ENCODE peak calls at places on chromosomes 3 and 15, in nine cellular contexts. S is fibroblast of the aortic adventitia; P is AG04450; B is psoas muscle; D is CD8-positive, alpha-beta T cell; Y is right cardiac atrium; M is cardiac fibroblast; K is fibroblast of pulmonary artery; V is endodermal cell. T is an unnamed sample.

GRCh38 chr15:69926721-69927120 is 171.0 kb downstream of the TLE3 start:
- DNase-seq in S (no peak), P (no peak), B (no peak), D (no peak), Y (no peak), M (no peak), K (no peak), V (no peak), T (no peak)

GRCh38 chr3:171157286-171157685 is 130.8 kb upstream of the SLC2A2 start:
- DNase-seq in S (no peak), P (no peak), B (peak), D (no peak), Y (peak), M (no peak), K (peak), V (peak), T (no peak)

GRCh38 chr3:114973576-114973975 is 173.5 kb downstream of the ZBTB20 start:
- DNase-seq in S (no peak), P (no peak), B (no peak), D (no peak), Y (no peak), M (no peak), K (no peak), V (no peak), T (no peak)

GRCh38 chr3:4394048-4394447 is 73.0 kb downstream of the SUMF1 start:
- DNase-seq in S (no peak), P (no peak), B (no peak), D (peak), Y (no peak), M (peak), K (peak), V (no peak), T (peak)

GRCh38 chr15:37019479-37020433 is 80.6 kb downstream of the MEIS2 start:
- DNase-seq in S (peak), P (no peak), B (no peak), D (no peak), Y (no peak), M (peak), K (peak), V (no peak), T (peak)

GRCh38 chr3:164539215-164539614 is 539.1 kb downstream of the SI start:
- DNase-seq in S (no peak), P (no peak), B (no peak), D (no peak), Y (no peak), M (no peak), K (no peak), V (no peak), T (no peak)

GRCh38 chr3:130429069-130430023 is 83.9 kb downstream of the COL6A5 start:
- DNase-seq in S (no peak), P (no peak), B (no peak), D (no peak), Y (no peak), M (no peak), K (no peak), V (peak), T (no peak)

GRCh38 chr3:156291269-156292123 is 171.1 kb downstream of the KCNAB1 start:
- DNase-seq in S (peak), P (no peak), B (peak), D (no peak), Y (peak), M (peak), K (no peak), V (peak), T (peak)

GRCh38 chr15:92112180-92112579 is 258.7 kb downstream of the SLCO3A1 start:
- DNase-seq in S (peak), P (peak), B (no peak), D (no peak), Y (no peak), M (no peak), K (peak), V (no peak), T (peak)

GRCh38 chr3:155748611-155749365 is 3.9 kb upstream of the PLCH1 start:
- DNase-seq in S (no peak), P (no peak), B (no peak), D (no peak), Y (no peak), M (peak), K (no peak), V (no peak), T (no peak)

GRCh38 chr3:135629696-135630408 is 335.7 kb upstream of the PPP2R3A start:
- DNase-seq in S (no peak), P (no peak), B (no peak), D (no peak), Y (no peak), M (no peak), K (no peak), V (no peak), T (no peak)

GRCh38 chr15:39127925-39128617 is 452.8 kb upstream of the THBS1 start:
- DNase-seq in S (peak), P (peak), B (no peak), D (no peak), Y (no peak), M (peak), K (peak), V (peak), T (peak)

GRCh38 chr3:40851836-40852235 is 327.1 kb downstream of the ZNF621 start:
- DNase-seq in S (no peak), P (no peak), B (no peak), D (no peak), Y (no peak), M (no peak), K (no peak), V (no peak), T (no peak)

GRCh38 chr3:52845157-52845556 is 10.3 kb upstream of the MUSTN1 start:
- DNase-seq in S (peak), P (no peak), B (peak), D (no peak), Y (peak), M (peak), K (peak), V (no peak), T (no peak)

GRCh38 chr3:184733971-184734608 is 22.2 kb upstream of the MAGEF1 start:
- DNase-seq in S (no peak), P (no peak), B (no peak), D (no peak), Y (no peak), M (no peak), K (no peak), V (peak), T (no peak)

GRCh38 chr3:65110661-65111060 is 422.9 kb upstream of the ADAMTS9 start:
- DNase-seq in S (no peak), P (no peak), B (no peak), D (no peak), Y (no peak), M (no peak), K (no peak), V (no peak), T (no peak)

GRCh38 chr15:50247819-50248650 is 17.5 kb downstream of the HDC start:
- DNase-seq in S (no peak), P (no peak), B (no peak), D (peak), Y (no peak), M (no peak), K (no peak), V (no peak), T (no peak)

GRCh38 chr3:123883656-123884257 is 375 bp downstream of the MYLK start:
- DNase-seq in S (peak), P (no peak), B (peak), D (no peak), Y (peak), M (peak), K (no peak), V (peak), T (no peak)

GRCh38 chr3:123883111-123883510 is 1.0 kb downstream of the MYLK start:
- DNase-seq in S (no peak), P (no peak), B (no peak), D (no peak), Y (no peak), M (no peak), K (no peak), V (no peak), T (no peak)

GRCh38 chr3:123884993-123885392 is 861 bp upstream of the MYLK start:
- DNase-seq in S (no peak), P (no peak), B (no peak), D (no peak), Y (no peak), M (no peak), K (no peak), V (no peak), T (no peak)

GRCh38 chr3:123881771-123882170 is 2.4 kb downstream of the MYLK start:
- DNase-seq in S (no peak), P (no peak), B (no peak), D (no peak), Y (no peak), M (no peak), K (no peak), V (peak), T (no peak)

GRCh38 chr3:123884258-123884831 is at the start of gene MYLK:
- DNase-seq in S (peak), P (peak), B (peak), D (no peak), Y (peak), M (peak), K (peak), V (peak), T (peak)
- H3K4me3 ChIP-seq in S (peak), P (peak), B (peak), D (no peak), Y (peak), M (peak), K (peak), V (peak), T (peak)

GRCh38 chr3:177037241-177037640 is 160.0 kb downstream of the TBL1XR1 start:
- DNase-seq in S (no peak), P (no peak), B (no peak), D (no peak), Y (no peak), M (peak), K (no peak), V (no peak), T (peak)

GRCh38 chr3:177035678-177036077 is 161.6 kb downstream of the TBL1XR1 start:
- DNase-seq in S (no peak), P (no peak), B (no peak), D (no peak), Y (no peak), M (no peak), K (no peak), V (no peak), T (no peak)

GRCh38 chr3:177039875-177040274 is 157.4 kb downstream of the TBL1XR1 start:
- DNase-seq in S (no peak), P (no peak), B (no peak), D (no peak), Y (no peak), M (no peak), K (no peak), V (no peak), T (no peak)

GRCh38 chr3:177041730-177042551 is 155.3 kb downstream of the TBL1XR1 start:
- DNase-seq in S (no peak), P (no peak), B (no peak), D (no peak), Y (no peak), M (no peak), K (no peak), V (no peak), T (no peak)

DNA sequence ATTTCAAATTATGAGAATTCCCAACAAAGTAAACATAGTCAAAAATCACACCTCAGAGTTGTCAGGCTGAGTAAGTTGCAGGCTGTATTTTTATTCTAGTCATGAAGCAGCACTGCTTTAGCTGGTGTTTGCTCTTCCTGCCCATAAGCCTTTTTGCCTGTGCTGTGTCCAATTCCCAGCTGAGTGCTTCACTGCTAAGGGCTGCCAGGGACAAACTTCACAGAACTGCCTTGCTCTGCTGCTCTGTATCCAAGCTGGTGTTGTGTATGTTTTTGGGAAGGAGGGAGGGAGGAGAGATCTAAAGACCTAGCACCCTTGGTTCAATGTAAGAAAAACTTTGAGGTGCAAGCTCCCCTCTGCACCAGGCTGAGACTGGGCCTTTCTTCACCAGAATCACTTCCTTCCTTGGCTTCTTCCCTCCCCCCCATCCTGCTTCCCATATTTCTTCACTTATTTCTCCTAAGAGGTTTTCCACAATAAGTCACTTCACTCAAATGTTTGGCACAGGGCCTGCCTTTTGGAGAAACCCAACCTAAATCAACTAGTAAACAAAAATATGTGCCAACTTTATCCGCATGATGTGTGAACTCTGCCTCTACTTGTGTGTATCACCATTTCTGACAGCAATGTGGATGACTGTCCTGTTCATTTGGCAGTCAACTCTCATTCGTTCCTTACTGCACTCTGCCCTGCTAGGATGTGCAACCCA is 156.1 kb downstream of the TBL1XR1 start:
- DNase-seq in S (peak), P (no peak), B (peak), D (no peak), Y (peak), M (peak), K (peak), V (no peak), T (peak)
- H3K4me3 ChIP-seq in S (no peak), P (no peak), B (no peak), D (no peak), Y (no peak), M (no peak), K (no peak), V (no peak), T (no peak)

DNA sequence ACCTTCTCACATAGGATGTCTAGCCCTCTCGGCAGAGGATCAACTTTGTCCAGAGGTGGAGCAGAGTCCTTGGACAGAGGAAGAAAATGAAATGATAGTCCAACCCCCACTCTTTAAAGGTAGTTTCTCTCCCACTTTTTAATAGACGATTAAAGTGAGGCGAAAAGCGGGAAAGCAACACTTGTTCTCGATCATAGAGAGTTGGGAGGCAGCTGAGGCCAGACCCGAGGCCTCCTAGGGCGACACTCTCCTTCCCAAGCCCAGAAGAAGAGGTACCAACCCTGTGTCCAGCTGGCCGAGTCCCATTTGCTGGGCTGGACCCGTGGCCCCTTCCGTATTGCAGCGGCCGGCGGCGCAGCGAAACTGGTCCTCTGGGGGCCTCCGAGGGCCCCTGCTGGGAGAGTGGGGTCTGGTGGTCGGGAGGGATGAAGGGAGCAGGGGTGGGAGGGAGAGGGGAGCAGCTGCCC is 2.3 kb downstream of the WNT5A start:
- DNase-seq in S (no peak), P (no peak), B (no peak), D (no peak), Y (no peak), M (peak), K (no peak), V (no peak), T (no peak)
- H3K4me3 ChIP-seq in S (peak), P (peak), B (peak), D (no peak), Y (peak), M (peak), K (peak), V (no peak), T (peak)

DNA sequence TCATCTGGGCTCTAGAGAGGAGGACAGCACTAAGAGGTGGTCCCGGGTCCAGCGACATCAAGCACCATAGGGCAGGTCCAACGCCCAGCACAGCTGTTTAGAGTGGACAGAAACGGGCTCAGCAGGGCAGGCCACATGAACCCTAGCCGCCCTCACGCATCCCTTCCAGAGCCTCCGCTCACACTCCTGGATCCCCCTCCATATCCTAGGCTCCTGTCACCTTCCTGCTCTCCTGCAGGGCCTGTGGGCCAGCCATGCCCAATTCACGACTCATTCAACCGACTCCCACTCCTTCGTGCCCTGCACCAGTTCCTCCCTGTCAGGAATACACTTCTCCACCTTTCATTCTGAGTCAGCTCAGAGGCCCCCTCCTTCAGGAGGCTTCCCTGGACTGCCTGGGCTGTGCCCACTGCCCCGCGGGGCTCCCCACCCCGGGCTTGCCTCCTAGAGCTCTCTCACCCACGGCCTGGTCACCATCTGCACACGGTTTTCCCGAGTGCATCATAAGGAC is 90.2 kb downstream of the LINGO1 start:
- DNase-seq in S (peak), P (no peak), B (no peak), D (no peak), Y (no peak), M (peak), K (peak), V (no peak), T (peak)
- H3K4me3 ChIP-seq in S (no peak), P (no peak), B (peak), D (peak), Y (no peak), M (no peak), K (peak), V (no peak), T (no peak)

GRCh38 chr3:186700267-186700666 is 16.9 kb upstream of the KNG1 start:
- DNase-seq in S (peak), P (no peak), B (no peak), D (no peak), Y (no peak), M (peak), K (peak), V (no peak), T (no peak)
- H3K4me3 ChIP-seq in S (no peak), P (no peak), B (no peak), D (no peak), Y (no peak), M (no peak), K (no peak), V (no peak), T (no peak)

T was measured in astrocyte.